ENCODE peak calls at places on chromosomes 5 and 9, in four cellular contexts. E, P, J and Q are unnamed samples.

GRCh38 chr5:56608216-56608925 is 207.0 kb upstream of the MAP3K1 start:
- DNase-seq in E (no peak), J (no peak), P (no peak), Q (no peak)

GRCh38 chr9:97299809-97300414 is 7.5 kb upstream of the CCDC180 start:
- DNase-seq in E (no peak), P (no peak), J (no peak), Q (no peak)

GRCh38 chr9:125550216-125550614 is 156.8 kb downstream of the MAPKAP1 start:
- DNase-seq in J (no peak), E (no peak), P (no peak), Q (peak)

GRCh38 chr9:4714266-4715016 is 26.6 kb downstream of the AK3 start:
- DNase-seq in E (no peak), P (no peak), J (no peak), Q (peak)

GRCh38 chr5:165457854-165458481 is 1952.5 kb downstream of the MAT2B start:
- DNase-seq in P (no peak), E (peak), J (no peak), Q (peak)

GRCh38 chr9:91465420-91465819 is 41.8 kb upstream of the NFIL3 start:
- DNase-seq in J (no peak), P (no peak), E (no peak), Q (no peak)

GRCh38 chr5:144370273-144370672 is 199.6 kb downstream of the KCTD16 start:
- DNase-seq in E (no peak), P (no peak), J (no peak), Q (no peak)

GRCh38 chr5:150038547-150038946 is 38.0 kb downstream of the HMGXB3 start:
- DNase-seq in J (no peak), P (no peak), E (no peak), Q (no peak)

GRCh38 chr5:103224118-103224893 is 34.3 kb upstream of the MACIR start:
- DNase-seq in J (peak), P (peak), E (peak), Q (peak)

GRCh38 chr5:132238169-132238744 is 10.6 kb upstream of the P4HA2 start:
- DNase-seq in P (peak), J (peak), E (peak), Q (peak)

GRCh38 chr9:2359821-2360220 is 261.8 kb upstream of the VLDLR start:
- DNase-seq in E (no peak), P (no peak), J (no peak), Q (no peak)

GRCh38 chr5:87116821-87117512 is 150.7 kb upstream of the RASA1 start:
- DNase-seq in E (no peak), J (peak), P (no peak), Q (no peak)

GRCh38 chr5:159094745-159095144 is 5.0 kb downstream of the EBF1 start:
- DNase-seq in E (peak), P (no peak), J (peak), Q (peak)

GRCh38 chr5:124342027-124342471 is 404.4 kb downstream of the ZNF608 start:
- DNase-seq in E (no peak), J (no peak), P (no peak), Q (peak)

GRCh38 chr5:146753618-146754123 is 124.9 kb downstream of the PPP2R2B start:
- DNase-seq in J (no peak), P (no peak), E (no peak), Q (no peak)

GRCh38 chr9:36456480-36457115 is 56.5 kb upstream of the RNF38 start:
- DNase-seq in J (no peak), E (no peak), P (no peak), Q (peak)

GRCh38 chr9:133635098-133635497 is 1.1 kb upstream of the DBH start:
- DNase-seq in P (no peak), J (no peak), E (no peak), Q (no peak)

GRCh38 chr5:34415559-34416198 is 240.4 kb upstream of the RAI14 start:
- DNase-seq in E (no peak), J (peak), P (no peak), Q (no peak)

GRCh38 chr5:91139572-91140200 is 243.4 kb downstream of the ARRDC3 start:
- DNase-seq in P (no peak), E (no peak), J (no peak), Q (peak)

GRCh38 chr9:124615100-124615742 is 108.0 kb upstream of the NR5A1 start:
- DNase-seq in J (no peak), E (no peak), P (no peak), Q (no peak)

GRCh38 chr9:78400496-78400895 is 103.6 kb downstream of the PSAT1 start:
- DNase-seq in J (no peak), P (no peak), E (no peak), Q (no peak)

GRCh38 chr5:14144586-14145355 is 1.6 kb downstream of the TRIO start:
- DNase-seq in P (no peak), E (peak), J (peak), Q (peak)

GRCh38 chr9:71765693-71766092 is 2.6 kb downstream of the CEMIP2 start:
- DNase-seq in E (no peak), J (peak), P (no peak), Q (no peak)

GRCh38 chr9:125931211-125931610 is 184.0 kb downstream of the PBX3 start:
- DNase-seq in J (no peak), P (no peak), E (no peak), Q (no peak)

GRCh38 chr9:82353631-82354030 is 365.1 kb downstream of the SPATA31D1 start:
- DNase-seq in P (no peak), J (no peak), E (no peak), Q (no peak)

GRCh38 chr5:39171647-39172046 is 47.7 kb downstream of the FYB1 start:
- DNase-seq in P (no peak), E (no peak), J (no peak), Q (no peak)

GRCh38 chr9:33065157-33066076 is 11.1 kb downstream of the SMU1 start:
- DNase-seq in E (no peak), P (no peak), J (no peak), Q (no peak)

GRCh38 chr5:83097582-83098265 is 20.4 kb downstream of the XRCC4 start:
- DNase-seq in E (no peak), J (no peak), P (no peak), Q (peak)

GRCh38 chr9:96565684-96566360 is 53.8 kb downstream of the CDC14B start:
- DNase-seq in P (no peak), E (no peak), J (peak), Q (no peak)

GRCh38 chr9:131701434-131701781 is 38.5 kb downstream of the RAPGEF1 start:
- DNase-seq in P (no peak), E (no peak), J (no peak), Q (no peak)

GRCh38 chr9:126205260-126205659 is 121.4 kb upstream of the MVB12B start:
- DNase-seq in P (no peak), E (no peak), J (no peak), Q (no peak)

GRCh38 chr9:114314256-114314867 is 8.5 kb upstream of the ORM1 start:
- DNase-seq in P (no peak), E (no peak), J (no peak), Q (no peak)

GRCh38 chr9:127599550-127599891 is 12.6 kb upstream of the STXBP1 start:
- DNase-seq in P (no peak), J (no peak), E (no peak), Q (no peak)

GRCh38 chr5:42570946-42571625 is 147.8 kb downstream of the GHR start:
- DNase-seq in P (no peak), J (no peak), E (no peak), Q (no peak)

GRCh38 chr5:106876665-106877194 is 794.0 kb downstream of the EFNA5 start:
- DNase-seq in P (no peak), J (no peak), E (no peak), Q (no peak)

GRCh38 chr5:148469446-148470062 is 85.8 kb downstream of the FBXO38 start:
- DNase-seq in E (no peak), J (no peak), P (no peak), Q (peak)